ENCODE peak calls at places on chromosomes 11 and 22, in seven cellular contexts. Q is progenitor cell of endocrine pancreas, C is A549, K is GM20000, G is DND-41, U is PC-9, I is astrocyte of the spinal cord. P is an unnamed sample.

GRCh38 chr22:37089451-37089850 is 20.1 kb downstream of the TMPRSS6 start:
- DNase-seq in G (no peak), U (no peak), K (no peak), C (no peak), I (no peak), Q (no peak), P (no peak)

GRCh38 chr11:68835328-68835727 is 6.4 kb downstream of the CPT1A start:
- DNase-seq in G (no peak), C (no peak), Q (no peak), U (no peak), K (no peak), I (no peak), P (no peak)

GRCh38 chr11:61917357-61918109 is at the start of gene RAB3IL1:
- DNase-seq in G (no peak), Q (peak), U (peak), I (no peak), C (peak), K (peak), P (peak)

GRCh38 chr11:61961570-61962212 is 5.7 kb downstream of the FTH1 start:
- DNase-seq in U (peak), G (no peak), C (peak), Q (no peak), K (no peak), I (peak), P (no peak)

GRCh38 chr11:35619754-35620640 is 1.7 kb downstream of the FJX1 start:
- DNase-seq in I (peak), Q (peak), G (no peak), K (peak), U (peak), C (peak), P (peak)

GRCh38 chr22:45878051-45878764 is 98.8 kb downstream of the WNT7B start:
- DNase-seq in G (no peak), K (no peak), I (no peak), Q (peak), U (no peak), C (no peak), P (no peak)

GRCh38 chr11:69666752-69667536 is 8.2 kb downstream of the LTO1 start:
- DNase-seq in I (no peak), G (no peak), C (no peak), Q (no peak), U (no peak), K (no peak), P (no peak)

GRCh38 chr11:111663820-111664219 is 61.6 kb downstream of the SIK2 start:
- DNase-seq in K (no peak), C (no peak), U (no peak), Q (no peak), G (no peak), I (no peak), P (no peak)

GRCh38 chr11:102940714-102941588 is 14.6 kb downstream of the MMP13 start:
- DNase-seq in I (peak), Q (peak), C (peak), G (peak), U (peak), K (peak), P (peak)

GRCh38 chr11:115447273-115447864 is 56.8 kb downstream of the CADM1 start:
- DNase-seq in C (no peak), I (no peak), G (no peak), Q (no peak), U (no peak), K (no peak), P (no peak)

GRCh38 chr22:47123006-47123826 is 360.8 kb downstream of the TBC1D22A start:
- DNase-seq in U (no peak), G (peak), Q (no peak), C (no peak), I (no peak), K (no peak), P (no peak)

GRCh38 chr22:38186429-38186828 is 4.8 kb upstream of the PLA2G6 start:
- DNase-seq in U (no peak), I (no peak), G (no peak), Q (no peak), K (no peak), C (no peak), P (no peak)

GRCh38 chr11:119196833-119197483 is 9.2 kb upstream of the CBL start:
- DNase-seq in K (peak), Q (peak), I (peak), G (peak), C (peak), U (peak), P (peak)

GRCh38 chr22:38461057-38461413 is 6.0 kb upstream of the KCNJ4 start:
- DNase-seq in C (no peak), G (no peak), U (no peak), I (no peak), K (no peak), Q (no peak), P (no peak)

GRCh38 chr11:9858822-9859221 is 194.9 kb downstream of the SWAP70 start:
- DNase-seq in K (no peak), U (no peak), Q (no peak), G (peak), C (no peak), I (peak), P (no peak)

GRCh38 chr11:74417379-74417804 is 19.2 kb upstream of the PGM2L1 start:
- DNase-seq in K (no peak), G (no peak), I (peak), C (no peak), Q (no peak), U (peak), P (no peak)

GRCh38 chr22:26968873-26969272 is 311.5 kb downstream of the MIAT start:
- DNase-seq in Q (no peak), K (no peak), I (no peak), C (no peak), U (no peak), G (no peak), P (no peak)

GRCh38 chr22:38454011-38454360 is 1.0 kb downstream of the KCNJ4 start:
- DNase-seq in G (no peak), Q (no peak), K (no peak), I (no peak), U (no peak), C (no peak), P (no peak)

GRCh38 chr11:2521681-2522630 is 77.1 kb downstream of the KCNQ1 start:
- DNase-seq in C (no peak), K (no peak), Q (peak), I (no peak), U (no peak), G (peak), P (no peak)

GRCh38 chr11:16194566-16194965 is 161.8 kb downstream of the SOX6 start:
- DNase-seq in U (no peak), G (no peak), I (peak), Q (no peak), K (no peak), C (no peak), P (no peak)

GRCh38 chr22:19691721-19692341 is 22.5 kb upstream of the SEPTIN5 start:
- DNase-seq in C (peak), Q (no peak), G (no peak), U (peak), I (peak), K (no peak), P (no peak)

GRCh38 chr22:23847991-23848864 is 9.4 kb upstream of the DERL3 start:
- DNase-seq in U (no peak), Q (no peak), K (no peak), I (no peak), G (no peak), C (no peak), P (no peak)

GRCh38 chr11:119101367-119101758 is 290 bp downstream of the DPAGT1 start:
- DNase-seq in K (peak), U (no peak), G (peak), I (no peak), Q (peak), C (no peak), P (peak)

DNA sequence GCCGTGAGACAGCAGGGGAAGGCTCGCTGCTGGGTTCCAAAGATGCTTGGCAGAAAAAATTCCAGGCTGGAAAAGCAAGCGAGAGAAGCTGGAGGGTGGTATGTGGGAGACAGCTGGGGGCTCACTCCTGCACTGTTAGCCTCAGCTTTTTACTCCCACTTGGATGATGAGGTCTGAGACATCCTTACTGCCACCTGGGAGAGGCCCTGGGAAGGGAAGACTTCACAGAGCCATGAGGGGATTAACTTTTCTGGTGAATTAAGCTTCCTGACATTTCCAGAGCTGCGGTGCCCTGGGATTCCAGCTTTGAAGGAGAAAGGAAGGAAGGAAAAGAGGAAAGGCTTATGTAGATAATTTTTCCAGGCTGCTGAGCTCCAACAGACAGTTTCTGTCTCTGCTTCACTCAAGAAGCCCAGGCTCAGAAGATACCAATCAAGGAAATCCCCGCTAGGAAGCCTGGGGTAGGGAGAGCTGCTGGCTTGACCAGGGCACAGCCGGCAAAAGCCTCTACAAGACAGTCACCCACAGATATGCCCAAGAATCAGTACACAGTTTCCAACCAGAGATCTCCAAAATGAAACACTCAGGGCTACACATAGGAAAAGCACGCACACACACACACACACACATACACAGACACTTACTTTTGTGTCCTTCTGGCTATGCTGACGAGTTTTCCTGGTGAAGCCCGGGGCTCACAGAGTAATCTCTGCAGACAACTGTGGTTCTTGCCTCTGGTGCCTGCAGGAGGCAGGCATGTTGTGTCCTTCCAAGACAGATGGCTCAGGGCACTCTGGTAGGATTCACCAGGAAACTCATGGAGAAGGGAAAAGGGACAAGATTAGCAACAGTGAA is 907 bp downstream of the MCHR1 start:
- DNase-seq in K (no peak), C (no peak), G (no peak), I (no peak), Q (no peak), U (no peak), P (no peak)
- TF ChIP-seq CTCF in K (no peak), C (no peak), G (no peak), I (peak), Q (no peak), U (no peak), P (no peak)

DNA sequence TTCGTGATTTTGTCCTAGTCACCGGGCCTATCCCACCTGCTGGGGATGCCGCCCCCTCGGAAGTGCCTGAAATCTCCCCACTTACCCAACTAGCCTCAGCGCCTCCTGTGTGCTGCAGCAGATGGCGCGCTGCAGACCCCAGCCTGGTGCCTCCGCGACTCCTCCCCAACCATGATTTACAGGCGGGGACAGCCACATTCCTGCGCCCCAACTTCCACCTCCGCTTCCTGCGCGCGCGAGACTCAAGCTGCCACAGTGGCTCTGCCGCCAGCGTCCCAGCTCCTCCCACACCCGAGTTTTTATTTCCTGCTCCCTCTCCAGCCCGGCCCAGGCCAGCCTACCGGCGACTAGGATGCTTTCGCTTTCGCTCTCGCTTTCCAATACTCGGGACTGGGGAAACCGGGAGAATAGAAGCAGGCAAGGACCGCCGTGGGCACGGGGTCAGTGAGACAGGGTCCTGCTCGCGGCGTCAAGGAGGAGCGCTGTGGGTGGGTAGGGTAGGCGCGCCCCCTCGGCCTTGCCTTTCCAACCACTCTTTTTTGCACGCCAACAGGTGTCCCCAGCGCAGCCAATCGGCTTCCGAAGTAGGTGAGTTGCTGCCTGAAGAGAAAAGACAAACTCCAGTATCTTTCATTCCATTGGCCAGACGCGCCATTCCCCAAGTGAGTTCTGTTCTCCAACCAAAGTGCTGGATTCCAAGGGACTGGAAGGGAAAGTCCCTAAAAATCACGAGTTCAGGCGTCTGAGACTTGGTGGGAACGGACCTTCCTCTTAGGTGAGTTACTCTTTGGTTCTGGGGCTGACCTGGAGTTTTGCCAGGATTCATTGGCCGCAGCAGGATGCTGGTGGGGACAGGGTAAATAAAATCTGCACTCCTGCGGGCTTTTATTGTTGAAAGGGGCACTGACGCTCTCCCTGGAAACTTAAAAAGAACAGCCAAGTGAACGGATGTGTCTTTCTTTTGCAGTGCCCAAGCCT is at the start of gene FAM111A:
- DNase-seq in U (peak), I (peak), C (peak), Q (peak), G (peak), K (peak), P (peak)
- TF ChIP-seq CTCF in U (no peak), I (peak), C (peak), Q (peak), G (peak), K (peak), P (peak)

GRCh38 chr11:41499429-41499828 is 40.0 kb upstream of the LRRC4C start:
- DNase-seq in G (no peak), K (no peak), C (no peak), I (no peak), U (no peak), Q (no peak), P (no peak)

GRCh38 chr11:41497974-41498373 is 38.5 kb upstream of the LRRC4C start:
- DNase-seq in I (no peak), K (no peak), U (no peak), G (no peak), C (no peak), Q (no peak), P (no peak)

GRCh38 chr11:41494716-41495115 is 35.3 kb upstream of the LRRC4C start:
- DNase-seq in Q (no peak), C (no peak), G (no peak), U (no peak), K (no peak), I (no peak), P (no peak)

GRCh38 chr11:41498726-41499125 is 39.3 kb upstream of the LRRC4C start:
- DNase-seq in G (no peak), Q (no peak), U (no peak), C (no peak), I (peak), K (no peak), P (no peak)
- TF ChIP-seq CTCF in G (peak), Q (peak), U (peak), C (no peak), I (peak), K (no peak), P (peak)

DNA sequence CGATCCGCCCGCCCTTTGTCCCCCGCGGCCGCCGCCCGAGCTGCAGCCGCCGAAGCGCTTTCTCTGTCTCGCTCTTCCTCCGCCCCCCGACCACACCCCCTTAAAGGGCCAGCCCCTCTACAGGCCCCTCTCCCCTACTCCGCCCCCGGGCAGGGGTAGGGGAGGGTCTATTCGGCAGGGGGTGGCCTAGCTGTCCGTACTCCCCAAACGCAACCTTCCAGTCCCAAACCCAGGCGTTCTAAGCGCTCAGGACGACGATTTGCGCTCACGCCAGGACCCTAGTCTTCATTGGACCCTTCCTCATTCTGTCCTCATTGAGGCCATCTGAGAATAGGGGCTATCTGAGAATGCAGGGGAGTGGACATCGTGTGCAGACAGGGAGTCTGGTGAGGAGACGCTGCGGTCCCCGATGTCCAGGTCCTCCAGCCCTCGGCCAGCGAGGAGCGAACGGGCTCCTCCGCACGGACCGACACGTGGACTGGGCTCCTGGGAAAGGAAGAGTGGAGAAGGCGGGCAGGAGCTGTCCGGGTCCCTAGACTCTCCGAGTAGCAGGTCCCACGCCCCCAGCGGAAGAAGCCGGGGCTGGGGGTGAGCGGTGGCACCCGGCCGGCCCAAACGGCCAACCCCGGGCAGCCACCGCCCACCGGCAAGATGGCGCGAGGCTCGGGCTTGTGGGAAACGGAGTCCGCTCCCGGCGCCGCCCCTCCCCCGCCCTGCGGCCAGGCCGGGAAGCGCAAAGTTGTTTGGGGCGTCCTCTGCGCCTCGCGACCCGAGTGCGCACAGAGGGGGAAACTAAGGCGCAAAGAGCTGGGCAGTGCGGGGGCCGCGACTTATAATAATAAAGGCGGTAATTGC is at the start of gene PPP1R14B:
- DNase-seq in Q (peak), C (peak), G (peak), I (peak), U (peak), K (peak), P (peak)
- TF ChIP-seq CTCF in Q (peak), C (no peak), G (no peak), I (no peak), U (peak), K (no peak), P (no peak)

GRCh38 chr22:34105461-34106062 is 185.3 kb upstream of the LARGE1 start:
- DNase-seq in I (no peak), K (peak), G (peak), Q (peak), C (peak), U (peak), P (peak)
- TF ChIP-seq CTCF in I (no peak), K (no peak), G (peak), Q (peak), C (no peak), U (peak), P (peak)